ENCODE peak calls at places on chromosomes 3 and 15, in five cellular contexts. One of them, this sample, is unnamed.
A peak's percentile ranks its signal among the peaks of the same experiment; 100 is the strongest.

GRCh38 chr3:165491487-165491886 is 295.3 kb upstream of the SLITRK3 start:
- DNase-seq in A549: no peak
- DNase-seq in GM23248: peak; percentile 2
- DNase-seq in psoas muscle: no peak
- DNase-seq in mammary epithelial cell: no peak
- DNase-seq in this sample: no peak

GRCh38 chr3:184588776-184589175 is 27.2 kb downstream of the EPHB3 start:
- DNase-seq in GM23248: no peak
- DNase-seq in mammary epithelial cell: no peak
- DNase-seq in psoas muscle: no peak
- DNase-seq in A549: no peak
- DNase-seq in this sample: no peak

GRCh38 chr3:133828576-133829309 is 23.1 kb downstream of the SRPRB start:
- DNase-seq in psoas muscle: no peak
- DNase-seq in A549: no peak
- DNase-seq in GM23248: no peak
- DNase-seq in mammary epithelial cell: no peak
- DNase-seq in this sample: no peak

GRCh38 chr15:40942337-40942854 is 10.9 kb upstream of the CHAC1 start:
- DNase-seq in mammary epithelial cell: no peak
- DNase-seq in A549: no peak
- DNase-seq in GM23248: peak; percentile 39
- DNase-seq in psoas muscle: no peak
- DNase-seq in this sample: no peak

GRCh38 chr15:76059320-76060097 is at the start of gene TMEM266:
- DNase-seq in GM23248: peak; percentile 52
- DNase-seq in A549: peak; percentile 54
- DNase-seq in mammary epithelial cell: peak; percentile 14
- DNase-seq in psoas muscle: peak; percentile 40
- DNase-seq in this sample: peak; percentile 47

GRCh38 chr3:47661121-47661752 is 82.6 kb upstream of the CSPG5 start:
- DNase-seq in GM23248: peak; percentile 87
- DNase-seq in mammary epithelial cell: peak; percentile 27
- DNase-seq in psoas muscle: peak; percentile 32
- DNase-seq in A549: peak; percentile 38
- DNase-seq in this sample: peak; percentile 67

GRCh38 chr3:86814918-86815655 is 175.9 kb downstream of the VGLL3 start:
- DNase-seq in psoas muscle: no peak
- DNase-seq in GM23248: peak; percentile 42
- DNase-seq in A549: no peak
- DNase-seq in mammary epithelial cell: no peak
- DNase-seq in this sample: no peak

GRCh38 chr3:184942735-184943134 is 130.8 kb downstream of the VPS8 start:
- DNase-seq in GM23248: no peak
- DNase-seq in A549: no peak
- DNase-seq in psoas muscle: no peak
- DNase-seq in mammary epithelial cell: no peak
- DNase-seq in this sample: no peak

GRCh38 chr15:64634020-64634419 is 141.4 kb downstream of the RBPMS2 start:
- DNase-seq in mammary epithelial cell: no peak
- DNase-seq in A549: no peak
- DNase-seq in GM23248: no peak
- DNase-seq in psoas muscle: no peak
- DNase-seq in this sample: no peak

GRCh38 chr3:57444469-57444868 is 99.7 kb downstream of the DNAH12 start:
- DNase-seq in GM23248: no peak
- DNase-seq in mammary epithelial cell: no peak
- DNase-seq in psoas muscle: no peak
- DNase-seq in A549: no peak
- DNase-seq in this sample: no peak

GRCh38 chr15:62087671-62088360 is 21.0 kb downstream of the C2CD4A start:
- DNase-seq in psoas muscle: no peak
- DNase-seq in mammary epithelial cell: peak; percentile 9
- DNase-seq in GM23248: peak; percentile 69
- DNase-seq in A549: no peak
- DNase-seq in this sample: peak; percentile 19

GRCh38 chr3:50365080-50365841 is 5.9 kb upstream of the TMEM115 start:
- DNase-seq in A549: no peak
- DNase-seq in psoas muscle: peak; percentile 79
- DNase-seq in GM23248: peak; percentile 82
- DNase-seq in mammary epithelial cell: peak; percentile 85
- DNase-seq in this sample: no peak

DNA sequence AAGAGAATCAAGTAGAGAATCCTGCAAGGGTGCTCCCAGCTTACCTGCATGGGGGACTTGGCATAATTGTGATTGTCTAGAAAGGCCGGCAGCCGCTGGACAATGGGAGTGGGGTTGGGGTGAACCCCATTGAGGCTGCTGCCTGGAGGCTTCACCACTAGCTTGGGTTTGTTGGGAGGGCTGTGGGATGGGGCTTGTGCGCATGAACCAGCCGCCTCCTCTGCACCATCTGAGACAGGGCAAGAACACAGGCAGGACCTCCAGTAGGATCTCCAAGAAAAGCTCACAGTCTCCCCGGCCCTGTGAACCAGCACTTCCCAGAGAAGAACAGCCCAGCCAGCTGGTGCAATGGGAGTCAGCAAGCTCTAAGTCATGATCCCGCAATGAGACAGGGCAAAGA is 39.8 kb downstream of the SEMA3G start:
- DNase-seq in mammary epithelial cell: no peak
- DNase-seq in psoas muscle: no peak
- DNase-seq in A549: no peak
- DNase-seq in GM23248: no peak
- DNase-seq in this sample: no peak
- H3K4me3 ChIP-seq in mammary epithelial cell: no peak overlapping the region
- H3K4me3 ChIP-seq in psoas muscle: no peak overlapping the region
- H3K4me3 ChIP-seq in A549: no peak overlapping the region
- H3K4me3 ChIP-seq in GM23248: no peak overlapping the region
- H3K4me3 ChIP-seq in this sample: no peak overlapping the region

GRCh38 chr3:125990253-125990970 is 21.4 kb downstream of the ROPN1B start:
- DNase-seq in GM23248: peak; percentile 89
- DNase-seq in A549: peak; percentile 75
- DNase-seq in psoas muscle: peak; percentile 87
- DNase-seq in mammary epithelial cell: peak; percentile 79
- DNase-seq in this sample: peak; percentile 90
- H3K9me3 ChIP-seq in GM23248: no peaks in the 10 kb centered on the region
- H3K9me3 ChIP-seq in A549: no peaks in the 10 kb centered on the region
- H3K9me3 ChIP-seq in psoas muscle: no peaks in the 10 kb centered on the region
- H3K9me3 ChIP-seq in mammary epithelial cell: no peaks in the 10 kb centered on the region
- H3K9me3 ChIP-seq in this sample: peaks cover 1% of the 10 kb centered on the region

DNA sequence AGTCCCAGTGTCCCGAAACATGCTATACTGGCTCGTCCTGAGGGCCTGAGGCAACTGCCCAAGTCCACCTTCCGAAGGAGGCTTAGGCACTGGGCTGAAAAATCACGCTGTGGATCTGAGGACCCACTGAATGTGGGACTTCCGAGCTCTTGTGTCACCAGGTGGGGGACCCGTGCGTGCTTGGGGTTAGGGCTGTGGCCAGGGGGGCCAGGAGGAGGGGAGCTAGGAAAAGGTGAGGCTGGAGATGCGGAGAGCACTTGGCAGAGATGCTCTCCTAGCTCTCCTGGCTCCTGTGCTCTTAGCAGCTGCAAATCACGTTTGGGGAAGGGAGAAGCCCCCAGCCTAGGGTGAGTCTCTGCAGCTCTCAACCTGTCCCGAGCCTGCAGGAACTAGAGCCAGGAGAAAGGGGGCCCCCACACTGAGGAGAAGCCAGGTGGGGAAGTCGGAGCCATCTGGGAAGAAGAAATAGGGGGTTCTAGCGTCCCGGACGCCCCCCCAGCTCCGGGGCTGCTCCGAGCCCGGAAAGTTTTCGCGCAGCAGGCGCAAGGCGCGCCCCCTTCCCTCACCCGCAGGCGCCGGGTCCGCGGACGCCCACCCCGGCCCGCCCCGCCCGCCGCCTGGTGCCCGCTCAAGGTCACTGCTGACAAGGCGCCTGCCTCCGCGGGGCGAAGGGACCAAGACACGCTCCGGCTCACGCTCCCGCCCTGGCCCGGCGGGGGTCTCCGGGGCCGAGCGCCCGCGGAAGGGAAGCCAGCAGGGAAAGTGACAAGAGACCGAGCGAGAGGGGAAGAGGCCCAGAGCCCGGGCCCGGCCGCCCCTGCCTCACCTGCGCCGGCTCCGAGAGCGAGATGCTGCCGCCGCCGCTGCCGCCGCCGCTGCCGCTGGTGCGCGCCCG is 108.7 kb upstream of the SLC6A11 start:
- DNase-seq in psoas muscle: no peak
- DNase-seq in A549: no peak
- DNase-seq in mammary epithelial cell: no peak
- DNase-seq in GM23248: no peak
- DNase-seq in this sample: no peak
- H3K4me3 ChIP-seq in psoas muscle: peak overlapping the region; percentile 47
- H3K4me3 ChIP-seq in A549: peak overlapping the region; percentile 38
- H3K4me3 ChIP-seq in mammary epithelial cell: no peak overlapping the region
- H3K4me3 ChIP-seq in GM23248: no peak overlapping the region
- H3K4me3 ChIP-seq in this sample: no peak overlapping the region

DNA sequence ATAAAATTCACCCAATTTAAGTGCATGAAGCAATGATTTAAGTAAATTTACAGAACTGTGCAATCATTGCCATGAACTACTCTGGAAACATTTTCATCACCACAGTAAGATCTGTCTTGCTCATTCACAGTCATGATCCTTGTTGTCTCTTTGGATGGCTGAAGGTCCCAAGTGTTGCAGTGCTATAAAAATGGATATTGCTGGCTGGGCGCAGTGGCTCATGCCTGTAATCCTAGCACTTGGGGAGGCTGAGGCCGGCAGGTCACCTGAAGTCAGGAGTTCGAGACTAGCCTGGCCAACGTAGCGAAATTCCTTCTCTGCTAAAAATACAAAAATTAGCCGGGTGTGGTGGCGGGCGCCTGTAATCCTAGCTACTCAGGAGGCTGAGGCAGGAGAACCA is 17.0 kb downstream of the SNRPN start:
- DNase-seq in A549: no peak
- DNase-seq in mammary epithelial cell: no peak
- DNase-seq in psoas muscle: no peak
- DNase-seq in GM23248: no peak
- DNase-seq in this sample: no peak
- H3K9me3 ChIP-seq in A549: peaks cover 23% of the 10 kb centered on the region
- H3K9me3 ChIP-seq in mammary epithelial cell: peaks cover 4% of the 10 kb centered on the region
- H3K9me3 ChIP-seq in psoas muscle: no peaks in the 10 kb centered on the region
- H3K9me3 ChIP-seq in GM23248: no peaks in the 10 kb centered on the region
- H3K9me3 ChIP-seq in this sample: no peaks in the 10 kb centered on the region

GRCh38 chr3:124535306-124535705 is 194.9 kb upstream of the UMPS start:
- DNase-seq in GM23248: no peak
- DNase-seq in psoas muscle: no peak
- DNase-seq in mammary epithelial cell: no peak
- DNase-seq in A549: no peak
- DNase-seq in this sample: no peak

GRCh38 chr3:124530916-124531315 is 199.3 kb upstream of the UMPS start:
- DNase-seq in A549: no peak
- DNase-seq in psoas muscle: no peak
- DNase-seq in mammary epithelial cell: peak; percentile 28
- DNase-seq in GM23248: peak; percentile 13
- DNase-seq in this sample: no peak

GRCh38 chr3:124526601-124527000 is 203.7 kb upstream of the UMPS start:
- DNase-seq in mammary epithelial cell: no peak
- DNase-seq in A549: no peak
- DNase-seq in psoas muscle: no peak
- DNase-seq in GM23248: no peak
- DNase-seq in this sample: no peak

GRCh38 chr3:124529826-124530571 is 200.3 kb upstream of the UMPS start:
- DNase-seq in mammary epithelial cell: peak; percentile 58
- DNase-seq in psoas muscle: no peak
- DNase-seq in A549: no peak
- DNase-seq in GM23248: peak; percentile 34
- DNase-seq in this sample: peak; percentile 60

DNA sequence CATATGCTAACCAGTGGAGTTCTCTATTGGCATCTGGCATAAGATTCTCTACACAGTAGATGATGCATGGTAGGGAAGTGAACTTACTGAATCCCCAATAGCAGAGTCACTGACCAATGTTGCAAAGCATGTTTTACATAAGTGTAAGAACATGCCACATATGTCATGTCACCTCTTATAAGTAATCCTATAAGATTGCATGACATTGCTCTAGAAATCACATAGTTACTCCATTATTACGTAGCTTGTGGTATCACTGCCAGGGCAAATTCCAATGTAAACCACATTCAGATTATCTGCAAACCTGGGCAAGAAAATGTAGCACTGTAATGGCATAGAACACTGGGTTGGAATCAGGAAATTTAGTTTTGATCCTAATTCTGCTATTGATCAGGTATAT is 198.2 kb upstream of the UMPS start:
- DNase-seq in A549: no peak
- DNase-seq in mammary epithelial cell: peak; percentile 55
- DNase-seq in GM23248: peak; percentile 14
- DNase-seq in psoas muscle: no peak
- DNase-seq in this sample: no peak
- H3K4me3 ChIP-seq in A549: no peak overlapping the region
- H3K4me3 ChIP-seq in mammary epithelial cell: no peak overlapping the region
- H3K4me3 ChIP-seq in GM23248: no peak overlapping the region
- H3K4me3 ChIP-seq in psoas muscle: no peak overlapping the region
- H3K4me3 ChIP-seq in this sample: no peak overlapping the region

This sample was measured in MG63.